ENCODE peak calls at places on chromosomes 1 and 21, in nine cellular contexts. Y is stimulated activated naive B cell treated with anti-CD40 and anti-IgM and Interleukin-4, amounts not matched to agents 10 μg/mL and 1 μg/mL and 100 μg/mL, for 72 hours; V is right cardiac atrium; N is mucosa of descending colon; U is lower lobe of right lung; F is T-helper 17 cell; P is GM23338; I is aorta; X is upper lobe of right lung. Z is an unnamed sample.

GRCh38 chr1:158095737-158096335 is 84.9 kb upstream of the CD1D start:
- ATAC-seq in P (peak), F (peak), Y (peak), U (peak), X (peak), I (peak), N (peak), V (peak), Z (peak)

GRCh38 chr1:165883056-165883455 is 55.6 kb downstream of the UCK2 start:
- ATAC-seq in Y (no peak), P (peak), I (no peak), V (no peak), N (no peak), F (no peak), U (no peak), X (peak), Z (no peak)

GRCh38 chr21:28392436-28392835 is 600.2 kb downstream of the LTN1 start:
- ATAC-seq in V (no peak), P (no peak), U (no peak), Y (no peak), N (no peak), X (no peak), I (no peak), F (no peak), Z (no peak)

GRCh38 chr1:19613075-19613748 is 30.9 kb upstream of the NBL1 start:
- ATAC-seq in P (no peak), V (peak), U (no peak), Y (no peak), X (no peak), F (no peak), N (peak), I (no peak), Z (no peak)

GRCh38 chr1:9289724-9290493 is 2.8 kb upstream of the SPSB1 start:
- ATAC-seq in X (peak), P (no peak), F (no peak), N (no peak), V (peak), Y (no peak), U (peak), I (peak), Z (no peak)

GRCh38 chr1:184193451-184193850 is 141.9 kb downstream of the TSEN15 start:
- ATAC-seq in N (no peak), X (no peak), U (no peak), I (no peak), Y (no peak), P (no peak), V (no peak), F (no peak), Z (no peak)

GRCh38 chr1:212366901-212367300 is 47.8 kb downstream of the PACC1 start:
- ATAC-seq in F (no peak), N (no peak), Y (no peak), P (no peak), U (peak), X (peak), I (peak), V (peak), Z (no peak)

GRCh38 chr1:46476673-46477072 is 13.0 kb upstream of the DMBX1 start:
- ATAC-seq in I (no peak), U (no peak), X (no peak), F (no peak), P (no peak), Y (no peak), N (no peak), V (no peak), Z (no peak)

GRCh38 chr1:56045477-56045876 is 533.9 kb downstream of the PLPP3 start:
- ATAC-seq in I (no peak), F (no peak), N (no peak), V (no peak), U (no peak), X (no peak), P (no peak), Y (no peak), Z (peak)

GRCh38 chr1:11188381-11188780 is 774 bp upstream of the ANGPTL7 start:
- ATAC-seq in N (no peak), Y (no peak), F (no peak), U (peak), V (peak), P (no peak), X (peak), I (no peak), Z (no peak)

GRCh38 chr1:64488862-64489261 is 18.9 kb downstream of the CACHD1 start:
- ATAC-seq in P (peak), Y (no peak), V (no peak), N (no peak), F (no peak), U (no peak), I (no peak), X (no peak), Z (no peak)